ENCODE peak calls at places on chromosomes 1 and 21, in eight cellular contexts. One of them, this sample, is unnamed.
A peak's percentile ranks its signal among the peaks of the same experiment; 100 is the strongest.

GRCh38 chr1:25431495-25432363 is 1.0 kb downstream of the MACO1 start:
- DNase-seq in A549: no peak
- DNase-seq in endodermal cell: no peak
- DNase-seq in dorsolateral prefrontal cortex: peak; percentile 11
- DNase-seq in HFF-Myc: no peak
- DNase-seq in GM06990: no peak
- DNase-seq in psoas muscle: peak; percentile 42
- DNase-seq in cardiac fibroblast: no peak
- DNase-seq in this sample: no peak

GRCh38 chr1:36349241-36349671 is 25.8 kb upstream of the EVA1B start:
- DNase-seq in A549: no peak
- DNase-seq in endodermal cell: no peak
- DNase-seq in dorsolateral prefrontal cortex: no peak
- DNase-seq in HFF-Myc: no peak
- DNase-seq in GM06990: peak; percentile 71
- DNase-seq in psoas muscle: no peak
- DNase-seq in cardiac fibroblast: no peak
- DNase-seq in this sample: no peak

GRCh38 chr1:232385221-232385620 is 244.7 kb downstream of the SIPA1L2 start:
- DNase-seq in A549: no peak
- DNase-seq in endodermal cell: no peak
- DNase-seq in dorsolateral prefrontal cortex: no peak
- DNase-seq in HFF-Myc: no peak
- DNase-seq in GM06990: no peak
- DNase-seq in psoas muscle: no peak
- DNase-seq in cardiac fibroblast: peak; percentile 69
- DNase-seq in this sample: no peak

GRCh38 chr1:46099215-46099614 is 33.2 kb downstream of the PIK3R3 start:
- DNase-seq in A549: no peak
- DNase-seq in endodermal cell: no peak
- DNase-seq in dorsolateral prefrontal cortex: no peak
- DNase-seq in HFF-Myc: no peak
- DNase-seq in GM06990: no peak
- DNase-seq in psoas muscle: no peak
- DNase-seq in cardiac fibroblast: no peak
- DNase-seq in this sample: no peak

GRCh38 chr1:231866392-231867331 is 240.1 kb downstream of the DISC1 start:
- DNase-seq in A549: peak; percentile 52
- DNase-seq in endodermal cell: peak; percentile 84
- DNase-seq in dorsolateral prefrontal cortex: peak; percentile 45
- DNase-seq in HFF-Myc: peak; percentile 22
- DNase-seq in GM06990: no peak
- DNase-seq in psoas muscle: no peak
- DNase-seq in cardiac fibroblast: peak; percentile 76
- DNase-seq in this sample: peak; percentile 73

GRCh38 chr21:36156815-36157670 is at the start of gene DOP1B:
- DNase-seq in A549: no peak
- DNase-seq in endodermal cell: no peak
- DNase-seq in dorsolateral prefrontal cortex: peak; percentile 48
- DNase-seq in HFF-Myc: no peak
- DNase-seq in GM06990: no peak
- DNase-seq in psoas muscle: peak; percentile 18
- DNase-seq in cardiac fibroblast: no peak
- DNase-seq in this sample: no peak

GRCh38 chr1:30527511-30528140 is 195.8 kb downstream of the MATN1 start:
- DNase-seq in A549: no peak
- DNase-seq in endodermal cell: peak; percentile 47
- DNase-seq in dorsolateral prefrontal cortex: no peak
- DNase-seq in HFF-Myc: no peak
- DNase-seq in GM06990: no peak
- DNase-seq in psoas muscle: peak; percentile 70
- DNase-seq in cardiac fibroblast: peak; percentile 3
- DNase-seq in this sample: peak; percentile 34

GRCh38 chr1:3011127-3011526 is 10.1 kb upstream of the ACTRT2 start:
- DNase-seq in A549: no peak
- DNase-seq in endodermal cell: no peak
- DNase-seq in dorsolateral prefrontal cortex: no peak
- DNase-seq in HFF-Myc: no peak
- DNase-seq in GM06990: no peak
- DNase-seq in psoas muscle: no peak
- DNase-seq in cardiac fibroblast: no peak
- DNase-seq in this sample: no peak

GRCh38 chr1:15684468-15685283 is 556 bp downstream of the PLEKHM2 start:
- DNase-seq in A549: no peak
- DNase-seq in endodermal cell: peak; percentile 81
- DNase-seq in dorsolateral prefrontal cortex: peak; percentile 42
- DNase-seq in HFF-Myc: no peak
- DNase-seq in GM06990: peak; percentile 56
- DNase-seq in psoas muscle: peak; percentile 59
- DNase-seq in cardiac fibroblast: no peak
- DNase-seq in this sample: peak; percentile 59

GRCh38 chr1:161054232-161054631 is 8.5 kb upstream of the USF1 start:
- DNase-seq in A549: no peak
- DNase-seq in endodermal cell: no peak
- DNase-seq in dorsolateral prefrontal cortex: no peak
- DNase-seq in HFF-Myc: no peak
- DNase-seq in GM06990: no peak
- DNase-seq in psoas muscle: no peak
- DNase-seq in cardiac fibroblast: no peak
- DNase-seq in this sample: no peak

GRCh38 chr1:161059293-161059692 is 10.4 kb downstream of the ARHGAP30 start:
- DNase-seq in A549: no peak
- DNase-seq in endodermal cell: no peak
- DNase-seq in dorsolateral prefrontal cortex: no peak
- DNase-seq in HFF-Myc: no peak
- DNase-seq in GM06990: no peak
- DNase-seq in psoas muscle: no peak
- DNase-seq in cardiac fibroblast: no peak
- DNase-seq in this sample: no peak

GRCh38 chr1:161052899-161053298 is 7.1 kb upstream of the USF1 start:
- DNase-seq in A549: no peak
- DNase-seq in endodermal cell: no peak
- DNase-seq in dorsolateral prefrontal cortex: no peak
- DNase-seq in HFF-Myc: no peak
- DNase-seq in GM06990: no peak
- DNase-seq in psoas muscle: no peak
- DNase-seq in cardiac fibroblast: no peak
- DNase-seq in this sample: no peak

GRCh38 chr1:161051219-161051618 is 5.4 kb upstream of the USF1 start:
- DNase-seq in A549: no peak
- DNase-seq in endodermal cell: no peak
- DNase-seq in dorsolateral prefrontal cortex: no peak
- DNase-seq in HFF-Myc: no peak
- DNase-seq in GM06990: no peak
- DNase-seq in psoas muscle: no peak
- DNase-seq in cardiac fibroblast: no peak
- DNase-seq in this sample: no peak

GRCh38 chr1:161054805-161055204 is 9.0 kb upstream of the USF1 start:
- DNase-seq in A549: no peak
- DNase-seq in endodermal cell: no peak
- DNase-seq in dorsolateral prefrontal cortex: no peak
- DNase-seq in HFF-Myc: no peak
- DNase-seq in GM06990: no peak
- DNase-seq in psoas muscle: no peak
- DNase-seq in cardiac fibroblast: no peak
- DNase-seq in this sample: no peak
- TF ChIP-seq CTCF in A549: no peak
- TF ChIP-seq CTCF in endodermal cell: peak; percentile 53
- TF ChIP-seq CTCF in dorsolateral prefrontal cortex: no peak
- TF ChIP-seq CTCF in HFF-Myc: peak; percentile 15
- TF ChIP-seq CTCF in GM06990: no peak
- TF ChIP-seq CTCF in psoas muscle: no peak
- TF ChIP-seq CTCF in cardiac fibroblast: no peak
- TF ChIP-seq CTCF in this sample: peak; percentile 14

DNA sequence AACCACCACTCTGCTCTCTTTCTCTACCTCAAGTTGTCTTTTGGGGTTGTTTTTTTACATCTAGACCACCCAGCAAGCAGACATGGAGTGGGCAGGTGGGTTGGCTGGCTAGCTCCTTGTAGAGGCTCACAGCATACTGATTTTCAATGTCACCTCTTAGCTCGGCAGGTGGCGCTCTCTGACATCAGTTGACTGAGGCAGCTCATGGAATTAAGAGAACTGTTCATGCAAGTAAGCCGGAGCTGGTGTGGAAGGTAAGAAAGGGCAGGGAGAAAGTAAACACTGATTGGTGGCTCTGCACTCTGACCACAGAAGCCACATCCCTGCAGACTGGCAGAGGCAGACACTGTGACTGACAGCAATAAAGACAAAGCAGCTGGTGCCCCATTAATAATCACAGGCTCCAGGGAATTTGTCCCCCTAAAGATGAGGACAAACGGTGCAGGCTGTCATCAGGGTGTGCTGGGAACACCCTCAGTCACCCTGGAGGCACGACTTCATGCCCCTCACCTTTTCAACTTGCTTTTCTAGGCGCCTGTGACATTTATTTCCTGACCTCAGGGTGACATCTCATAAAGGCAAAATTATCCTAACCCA is 226.8 kb downstream of the LMX1A start:
- DNase-seq in A549: peak; percentile 61
- DNase-seq in endodermal cell: peak; percentile 96
- DNase-seq in dorsolateral prefrontal cortex: peak; percentile 40
- DNase-seq in HFF-Myc: no peak
- DNase-seq in GM06990: peak; percentile 8
- DNase-seq in psoas muscle: peak; percentile 55
- DNase-seq in cardiac fibroblast: peak; percentile 44
- DNase-seq in this sample: peak; percentile 78
- TF ChIP-seq CTCF in A549: peak; percentile 59
- TF ChIP-seq CTCF in endodermal cell: peak; percentile 85
- TF ChIP-seq CTCF in dorsolateral prefrontal cortex: peak; percentile 54
- TF ChIP-seq CTCF in HFF-Myc: peak; percentile 67
- TF ChIP-seq CTCF in GM06990: peak; percentile 82
- TF ChIP-seq CTCF in psoas muscle: peak; percentile 47
- TF ChIP-seq CTCF in cardiac fibroblast: peak; percentile 33
- TF ChIP-seq CTCF in this sample: peak; percentile 49

GRCh38 chr1:151908228-151908691 is 1.1 kb downstream of the THEM4 start:
- DNase-seq in A549: peak; percentile 43
- DNase-seq in endodermal cell: peak; percentile 70
- DNase-seq in dorsolateral prefrontal cortex: no peak
- DNase-seq in HFF-Myc: no peak
- DNase-seq in GM06990: no peak
- DNase-seq in psoas muscle: no peak
- DNase-seq in cardiac fibroblast: peak; percentile 30
- DNase-seq in this sample: no peak
- TF ChIP-seq CTCF in A549: no peak
- TF ChIP-seq CTCF in endodermal cell: peak; percentile 36
- TF ChIP-seq CTCF in dorsolateral prefrontal cortex: no peak
- TF ChIP-seq CTCF in HFF-Myc: peak; percentile 14
- TF ChIP-seq CTCF in GM06990: peak; percentile 33
- TF ChIP-seq CTCF in psoas muscle: no peak
- TF ChIP-seq CTCF in cardiac fibroblast: no peak
- TF ChIP-seq CTCF in this sample: no peak

GRCh38 chr1:240539700-240540414 is 72.1 kb downstream of the GREM2 start:
- DNase-seq in A549: no peak
- DNase-seq in endodermal cell: no peak
- DNase-seq in dorsolateral prefrontal cortex: no peak
- DNase-seq in HFF-Myc: no peak
- DNase-seq in GM06990: no peak
- DNase-seq in psoas muscle: no peak
- DNase-seq in cardiac fibroblast: no peak
- DNase-seq in this sample: no peak

GRCh38 chr1:240533154-240533780 is 78.7 kb downstream of the GREM2 start:
- DNase-seq in A549: no peak
- DNase-seq in endodermal cell: no peak
- DNase-seq in dorsolateral prefrontal cortex: no peak
- DNase-seq in HFF-Myc: no peak
- DNase-seq in GM06990: no peak
- DNase-seq in psoas muscle: no peak
- DNase-seq in cardiac fibroblast: no peak
- DNase-seq in this sample: no peak

DNA sequence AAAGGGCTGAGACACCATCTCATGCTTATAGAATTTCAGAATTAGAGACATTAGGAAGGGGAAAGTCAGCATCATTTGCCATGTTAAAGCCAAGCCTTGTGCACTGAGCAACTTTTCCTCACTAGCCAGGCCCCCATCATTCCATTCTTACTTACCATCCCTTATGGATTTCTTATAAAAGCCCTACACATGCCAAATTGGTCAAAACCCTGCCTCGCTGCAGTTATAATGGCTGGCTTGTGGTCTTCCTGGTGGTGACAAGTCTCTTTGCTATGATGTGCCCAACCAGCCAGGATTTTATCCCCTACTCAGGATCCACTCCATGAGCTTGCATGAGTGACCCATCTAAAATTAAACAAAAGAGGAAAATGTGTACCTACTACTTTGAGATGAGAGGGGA is 72.9 kb downstream of the GREM2 start:
- DNase-seq in A549: no peak
- DNase-seq in endodermal cell: no peak
- DNase-seq in dorsolateral prefrontal cortex: no peak
- DNase-seq in HFF-Myc: no peak
- DNase-seq in GM06990: no peak
- DNase-seq in psoas muscle: no peak
- DNase-seq in cardiac fibroblast: no peak
- DNase-seq in this sample: no peak
- TF ChIP-seq CTCF in A549: no peak
- TF ChIP-seq CTCF in endodermal cell: no peak
- TF ChIP-seq CTCF in dorsolateral prefrontal cortex: no peak
- TF ChIP-seq CTCF in HFF-Myc: no peak
- TF ChIP-seq CTCF in GM06990: no peak
- TF ChIP-seq CTCF in psoas muscle: no peak
- TF ChIP-seq CTCF in cardiac fibroblast: no peak
- TF ChIP-seq CTCF in this sample: no peak

DNA sequence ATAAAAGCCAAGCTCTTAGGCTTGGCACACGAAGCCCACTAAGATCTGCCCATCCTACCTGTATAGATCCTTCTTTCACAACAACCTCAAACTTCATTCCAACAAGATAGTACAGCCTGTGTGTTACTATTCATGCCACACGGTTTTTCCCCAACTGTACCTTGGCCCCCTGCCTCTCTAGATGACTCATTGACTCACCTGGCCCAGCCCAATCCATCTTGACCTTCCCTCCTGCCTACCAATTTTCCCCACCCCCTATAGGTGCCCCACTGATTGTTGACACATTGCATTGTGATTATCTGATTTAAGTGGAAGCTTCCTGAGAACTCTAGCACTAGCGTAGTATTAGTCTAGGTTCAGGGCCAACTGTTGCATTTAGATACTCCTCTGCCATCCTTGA is 2.0 kb upstream of the CD101 start:
- DNase-seq in A549: no peak
- DNase-seq in endodermal cell: no peak
- DNase-seq in dorsolateral prefrontal cortex: no peak
- DNase-seq in HFF-Myc: no peak
- DNase-seq in GM06990: no peak
- DNase-seq in psoas muscle: no peak
- DNase-seq in cardiac fibroblast: no peak
- DNase-seq in this sample: no peak
- TF ChIP-seq CTCF in A549: no peak
- TF ChIP-seq CTCF in endodermal cell: no peak
- TF ChIP-seq CTCF in dorsolateral prefrontal cortex: no peak
- TF ChIP-seq CTCF in HFF-Myc: no peak
- TF ChIP-seq CTCF in GM06990: no peak
- TF ChIP-seq CTCF in psoas muscle: no peak
- TF ChIP-seq CTCF in cardiac fibroblast: no peak
- TF ChIP-seq CTCF in this sample: no peak

DNA sequence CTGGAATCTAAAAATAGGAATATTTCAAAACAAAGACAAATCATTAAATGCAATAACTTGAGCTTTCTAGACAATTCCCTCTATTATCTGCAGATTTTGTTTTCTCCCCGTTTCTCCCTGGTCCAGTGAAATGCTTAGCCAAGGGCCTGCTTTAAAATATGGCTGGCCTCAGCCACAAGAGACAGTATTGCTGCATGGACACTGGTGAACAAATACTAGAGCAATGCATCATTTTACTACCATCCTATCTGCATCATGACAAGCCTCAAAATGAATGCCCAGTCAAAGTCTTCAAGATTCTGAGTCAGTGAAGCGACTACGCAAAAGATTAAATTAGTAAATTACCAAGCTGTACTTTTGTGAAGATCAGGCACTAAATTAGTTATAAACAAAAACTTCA is 80.5 kb downstream of the ENAH start:
- DNase-seq in A549: peak; percentile 32
- DNase-seq in endodermal cell: no peak
- DNase-seq in dorsolateral prefrontal cortex: no peak
- DNase-seq in HFF-Myc: no peak
- DNase-seq in GM06990: no peak
- DNase-seq in psoas muscle: no peak
- DNase-seq in cardiac fibroblast: peak; percentile 59
- DNase-seq in this sample: no peak
- TF ChIP-seq CTCF in A549: no peak
- TF ChIP-seq CTCF in endodermal cell: peak; percentile 31
- TF ChIP-seq CTCF in dorsolateral prefrontal cortex: no peak
- TF ChIP-seq CTCF in HFF-Myc: no peak
- TF ChIP-seq CTCF in GM06990: no peak
- TF ChIP-seq CTCF in psoas muscle: peak; percentile 20
- TF ChIP-seq CTCF in cardiac fibroblast: peak; percentile 36
- TF ChIP-seq CTCF in this sample: no peak

This sample was measured in mesothelial cell of epicardium.